ENCODE peak calls at places on chromosomes 7 and 10, in five cellular contexts. One of them, this sample, is unnamed.

GRCh38 chr10:118220346-118220745 is 121.8 kb downstream of the FAM204A start:
- DNase-seq in WTC11: no peak
- DNase-seq in AG08395: no peak
- DNase-seq in OCI-M1: no peak
- DNase-seq in A673: no peak
- DNase-seq in this sample: no peak

GRCh38 chr7:4189151-4189570 is 492.9 kb upstream of the FOXK1 start:
- DNase-seq in WTC11: no peak
- DNase-seq in AG08395: no peak
- DNase-seq in OCI-M1: no peak
- DNase-seq in A673: peak
- DNase-seq in this sample: peak

GRCh38 chr7:1224093-1224702 is 8.5 kb upstream of the UNCX start:
- DNase-seq in WTC11: peak
- DNase-seq in AG08395: no peak
- DNase-seq in OCI-M1: no peak
- DNase-seq in A673: no peak
- DNase-seq in this sample: no peak

GRCh38 chr7:68291710-68292109 is 1295.1 kb downstream of the TYW1 start:
- DNase-seq in WTC11: no peak
- DNase-seq in AG08395: no peak
- DNase-seq in OCI-M1: no peak
- DNase-seq in A673: no peak
- DNase-seq in this sample: no peak

GRCh38 chr10:35352508-35352907 is 16.2 kb downstream of the CCNY start:
- DNase-seq in WTC11: no peak
- DNase-seq in AG08395: no peak
- DNase-seq in OCI-M1: no peak
- DNase-seq in A673: no peak
- DNase-seq in this sample: no peak

GRCh38 chr10:14556285-14556956 is 218.3 kb downstream of the FAM107B start:
- DNase-seq in WTC11: peak
- DNase-seq in AG08395: no peak
- DNase-seq in OCI-M1: no peak
- DNase-seq in A673: no peak
- DNase-seq in this sample: no peak

GRCh38 chr10:499991-500390 is 189.5 kb downstream of the DIP2C start:
- DNase-seq in WTC11: no peak
- DNase-seq in AG08395: no peak
- DNase-seq in OCI-M1: no peak
- DNase-seq in A673: no peak
- DNase-seq in this sample: peak

GRCh38 chr7:134016223-134016941 is 110.8 kb upstream of the LRGUK start:
- DNase-seq in WTC11: peak
- DNase-seq in AG08395: peak
- DNase-seq in OCI-M1: peak
- DNase-seq in A673: peak
- DNase-seq in this sample: no peak

GRCh38 chr7:149495785-149496641 is 1.6 kb downstream of the ZNF746 start:
- DNase-seq in WTC11: no peak
- DNase-seq in AG08395: no peak
- DNase-seq in OCI-M1: peak
- DNase-seq in A673: peak
- DNase-seq in this sample: peak

GRCh38 chr7:5629941-5630340 is 151.5 kb downstream of the RNF216 start:
- DNase-seq in WTC11: no peak
- DNase-seq in AG08395: peak
- DNase-seq in OCI-M1: no peak
- DNase-seq in A673: peak
- DNase-seq in this sample: no peak

This sample was measured in kidney.